ENCODE peak calls at places on chromosomes 3 and 15, in four cellular contexts. V, G, Q and U are unnamed samples.

GRCh38 chr15:27490867-27491595 is 520.0 kb downstream of the GABRG3 start:
- DNase-seq in V (no peak), G (no peak), Q (no peak), U (no peak)

GRCh38 chr3:54670269-54671000 is 257.4 kb downstream of the LRTM1 start:
- DNase-seq in V (no peak), Q (no peak), G (no peak), U (no peak)

GRCh38 chr3:30691944-30692343 is 85.5 kb downstream of the TGFBR2 start:
- DNase-seq in G (no peak), V (no peak), Q (no peak), U (no peak)

GRCh38 chr15:65423977-65424679 is 1.4 kb upstream of the IGDCC4 start:
- DNase-seq in V (no peak), Q (no peak), G (no peak), U (no peak)

GRCh38 chr3:43077261-43077660 is 28.6 kb downstream of the POMGNT2 start:
- DNase-seq in Q (no peak), V (no peak), G (no peak), U (no peak)

GRCh38 chr15:63598467-63599400 is 1.5 kb downstream of the FBXL22 start:
- DNase-seq in Q (no peak), G (no peak), V (no peak), U (no peak)

GRCh38 chr3:99965077-99965476 is 147.4 kb downstream of the CMSS1 start:
- DNase-seq in Q (no peak), V (peak; percentile 20), G (no peak), U (no peak)

GRCh38 chr3:27423463-27423862 is 54.3 kb upstream of the NEK10 start:
- DNase-seq in G (no peak), Q (no peak), V (peak; percentile 62), U (no peak)

GRCh38 chr3:124952456-124952855 is 17.9 kb upstream of the MUC13 start:
- DNase-seq in Q (no peak), G (no peak), V (no peak), U (no peak)

GRCh38 chr15:61000276-61000675 is 228.8 kb downstream of the RORA start:
- DNase-seq in V (no peak), G (no peak), Q (no peak), U (no peak)

GRCh38 chr15:69206079-69206478 is 45.6 kb downstream of the GLCE start:
- DNase-seq in V (no peak), Q (no peak), G (no peak), U (no peak)

GRCh38 chr15:50181206-50181982 is 602 bp upstream of the SLC27A2 start:
- DNase-seq in V (no peak), G (no peak), Q (no peak), U (no peak)

GRCh38 chr3:27877122-27878011 is 155.2 kb upstream of the EOMES start:
- DNase-seq in V (no peak), G (no peak), Q (no peak), U (no peak)

GRCh38 chr3:107543666-107544065 is 20.9 kb downstream of the BBX start:
- DNase-seq in Q (peak; percentile 6), V (no peak), G (no peak), U (no peak)

GRCh38 chr3:29497282-29497681 is 216.4 kb downstream of the RBMS3 start:
- DNase-seq in Q (no peak), V (no peak), G (no peak), U (no peak)

GRCh38 chr3:115512565-115513410 is 110.5 kb upstream of the GAP43 start:
- DNase-seq in Q (no peak), V (peak; percentile 50), G (no peak), U (no peak)

GRCh38 chr15:83854314-83854713 is 200.4 kb downstream of the ADAMTSL3 start:
- DNase-seq in V (no peak), Q (no peak), G (no peak), U (no peak)

GRCh38 chr15:29934251-29934650 is 112.0 kb upstream of the TJP1 start:
- DNase-seq in G (no peak), Q (no peak), V (peak; percentile 35), U (no peak)

GRCh38 chr3:109339186-109339585 is 1.8 kb upstream of the DPPA4 start:
- DNase-seq in G (no peak), Q (no peak), V (no peak), U (no peak)

GRCh38 chr15:25946241-25946786 is 83.2 kb upstream of the ATP10A start:
- DNase-seq in V (no peak), Q (no peak), G (no peak), U (no peak)

GRCh38 chr3:139388961-139389551 is 391 bp downstream of the COPB2 start:
- DNase-seq in Q (no peak), G (peak; percentile 8), V (peak; percentile 13), U (no peak)

GRCh38 chr3:80232760-80233159 is 465.0 kb upstream of the ROBO1 start:
- DNase-seq in V (peak; percentile 3), Q (no peak), G (no peak), U (no peak)

GRCh38 chr3:146334151-146334550 is 83.2 kb upstream of the PLSCR4 start:
- DNase-seq in V (peak; percentile 29), G (no peak), Q (no peak), U (no peak)

GRCh38 chr3:171811913-171812321 is 1.6 kb upstream of the PLD1 start:
- DNase-seq in G (no peak), V (no peak), Q (no peak), U (no peak)

GRCh38 chr3:74344865-74345264 is 269.6 kb downstream of the CNTN3 start:
- DNase-seq in V (no peak), G (no peak), Q (no peak), U (no peak)

GRCh38 chr15:82314769-82315518 is 34.3 kb downstream of the GOLGA6L10 start:
- DNase-seq in G (no peak), V (no peak), Q (no peak), U (no peak)

GRCh38 chr3:3666664-3667063 is 132.6 kb upstream of the LRRN1 start:
- DNase-seq in V (no peak), G (no peak), Q (no peak), U (no peak)

GRCh38 chr15:69543681-69544080 is 91.1 kb downstream of the RPLP1 start:
- DNase-seq in G (no peak), V (no peak), Q (no peak), U (no peak)

GRCh38 chr3:181403876-181404660 is 307.7 kb upstream of the SOX2 start:
- DNase-seq in G (no peak), Q (no peak), V (no peak), U (no peak)

GRCh38 chr3:12423918-12424634 is 60.2 kb upstream of the TSEN2 start:
- DNase-seq in G (no peak), V (no peak), Q (no peak), U (no peak)

GRCh38 chr15:100651253-100651652 is 48.9 kb downstream of the ASB7 start:
- DNase-seq in G (no peak), Q (no peak), V (peak; percentile 64), U (no peak)

GRCh38 chr3:193975072-193975535 is 160.8 kb upstream of the HES1 start:
- DNase-seq in Q (no peak), G (no peak), V (no peak), U (no peak)

GRCh38 chr15:50358805-50359204 is 3.8 kb upstream of the GABPB1 start:
- DNase-seq in G (no peak), Q (peak; percentile 22), V (peak; percentile 36), U (no peak)

GRCh38 chr3:161560006-161560637 is 63.5 kb downstream of the OTOL1 start:
- DNase-seq in V (peak; percentile 53), G (no peak), Q (no peak), U (no peak)

GRCh38 chr15:84929795-84930371 is 45.4 kb downstream of the SLC28A1 start:
- DNase-seq in Q (no peak), G (no peak), V (no peak), U (no peak)